ENCODE peak calls at places on chromosomes 1 and 21, in six cellular contexts. D, G, N, W, I and X are unnamed samples.

GRCh38 chr1:93576346-93576745 is 105.3 kb downstream of the BCAR3 start:
- DNase-seq in D (peak), G (no peak), N (no peak), W (peak), I (peak), X (peak)

GRCh38 chr1:47558601-47559593 is 121.1 kb downstream of the FOXD2 start:
- DNase-seq in D (no peak), G (no peak), N (no peak), W (peak), I (no peak), X (no peak)

GRCh38 chr1:12184008-12184681 is 17.4 kb downstream of the TNFRSF1B start:
- DNase-seq in D (peak), G (no peak), N (no peak), W (no peak), I (no peak), X (peak)

GRCh38 chr1:117017648-117018047 is 16.1 kb downstream of the CD101 start:
- DNase-seq in D (no peak), G (no peak), N (no peak), W (no peak), I (no peak), X (no peak)

GRCh38 chr1:2098839-2099785 is 48.9 kb downstream of the PRKCZ start:
- DNase-seq in D (no peak), G (no peak), N (no peak), W (no peak), I (no peak), X (peak)

GRCh38 chr1:12407050-12407961 is 177.5 kb downstream of the VPS13D start:
- DNase-seq in D (peak), G (no peak), N (peak), W (no peak), I (no peak), X (no peak)

GRCh38 chr21:34639882-34640788 is 25.2 kb upstream of the RCAN1 start:
- DNase-seq in D (no peak), G (peak), N (peak), W (no peak), I (no peak), X (no peak)

GRCh38 chr1:5746611-5747427 is 245.4 kb downstream of the NPHP4 start:
- DNase-seq in D (no peak), G (no peak), N (no peak), W (peak), I (peak), X (no peak)

GRCh38 chr1:175503538-175503937 is 239.9 kb downstream of the TNR start:
- DNase-seq in D (no peak), G (no peak), N (no peak), W (no peak), I (no peak), X (no peak)

GRCh38 chr21:40901690-40902089 is 54.7 kb upstream of the DSCAM start:
- DNase-seq in D (no peak), G (no peak), N (no peak), W (no peak), I (no peak), X (no peak)

GRCh38 chr21:16241500-16241963 is 511.8 kb downstream of the USP25 start:
- DNase-seq in D (no peak), G (no peak), N (no peak), W (no peak), I (peak), X (peak)

GRCh38 chr1:32715901-32716311 is 13.3 kb upstream of the SYNC start:
- DNase-seq in D (no peak), G (no peak), N (no peak), W (no peak), I (peak), X (peak)

GRCh38 chr1:166840309-166841302 is 1.3 kb downstream of the POGK start:
- DNase-seq in D (no peak), G (no peak), N (no peak), W (no peak), I (peak), X (peak)

GRCh38 chr21:46551636-46552241 is 53.1 kb downstream of the S100B start:
- DNase-seq in D (no peak), G (peak), N (peak), W (no peak), I (peak), X (no peak)

GRCh38 chr1:181592261-181592859 is 109.0 kb downstream of the CACNA1E start:
- DNase-seq in D (no peak), G (no peak), N (no peak), W (peak), I (peak), X (peak)

GRCh38 chr1:182588460-182589396 is at the start of gene RNASEL:
- DNase-seq in D (peak), G (peak), N (peak), W (peak), I (peak), X (peak)

GRCh38 chr1:209583408-209583807 is at the start of gene CAMK1G:
- DNase-seq in D (no peak), G (no peak), N (no peak), W (peak), I (peak), X (peak)

GRCh38 chr1:37797750-37798345 is 4.2 kb downstream of the MANEAL start:
- DNase-seq in D (no peak), G (no peak), N (no peak), W (no peak), I (no peak), X (no peak)

GRCh38 chr1:223861904-223862303 is 16.2 kb upstream of the TP53BP2 start:
- DNase-seq in D (no peak), G (no peak), N (no peak), W (no peak), I (no peak), X (no peak)

GRCh38 chr1:7339014-7339413 is 432.1 kb upstream of the VAMP3 start:
- DNase-seq in D (no peak), G (no peak), N (no peak), W (no peak), I (no peak), X (no peak)

GRCh38 chr21:22961248-22961647 is 1963.0 kb downstream of the NCAM2 start:
- DNase-seq in D (no peak), G (no peak), N (no peak), W (no peak), I (no peak), X (no peak)

GRCh38 chr1:38690790-38691189 is 168.8 kb downstream of the RRAGC start:
- DNase-seq in D (no peak), G (no peak), N (no peak), W (no peak), I (no peak), X (no peak)